ENCODE peak calls at places on chromosome X, in six cellular contexts. N is fibroblast of the aortic adventitia, Z is HFF-Myc, R is GM10248, S is cardiac muscle cell, K is thoracic aorta. H is an unnamed sample.
A peak's percentile ranks its signal among the peaks of the same experiment; 100 is the strongest.

GRCh38 chrX:27884654-27885053 is 76.9 kb downstream of the MAGEB10 start:
- DNase-seq in S (no peak), K (no peak), N (no peak), R (no peak), Z (no peak), H (no peak)

GRCh38 chrX:115183980-115184379 is 5.2 kb upstream of the RBMXL3 start:
- DNase-seq in K (no peak), Z (no peak), S (no peak), R (no peak), N (no peak), H (no peak)

GRCh38 chrX:97367149-97367548 is 483.4 kb downstream of the RPA4 start:
- DNase-seq in R (no peak), N (peak; percentile 72), S (no peak), Z (no peak), K (no peak), H (no peak)

GRCh38 chrX:109270580-109271484 is 211.1 kb downstream of the GUCY2F start:
- DNase-seq in S (no peak), K (no peak), Z (no peak), N (peak; percentile 12), R (peak; percentile 37), H (peak; percentile 22)

GRCh38 chrX:25034889-25035288 is 19.1 kb upstream of the ARX start:
- DNase-seq in N (no peak), Z (no peak), R (no peak), K (no peak), S (no peak), H (no peak)

GRCh38 chrX:139750390-139750789 is 42.4 kb upstream of the MCF2 start:
- DNase-seq in Z (no peak), R (no peak), K (no peak), S (no peak), N (no peak), H (no peak)

GRCh38 chrX:106917830-106918500 is 2.2 kb upstream of the CLDN2 start:
- DNase-seq in K (no peak), R (no peak), N (peak; percentile 81), S (no peak), Z (peak; percentile 55), H (no peak)

GRCh38 chrX:103941201-103941975 is 21.0 kb upstream of the TMSB15B start:
- DNase-seq in N (peak; percentile 68), K (no peak), R (no peak), Z (no peak), S (peak; percentile 45), H (no peak)

GRCh38 chrX:45954026-45954425 is 591.2 kb downstream of the ZNF674 start:
- DNase-seq in K (no peak), R (no peak), N (no peak), S (no peak), Z (no peak), H (no peak)

GRCh38 chrX:69523314-69523713 is 19.2 kb downstream of the NALF2 start:
- DNase-seq in R (no peak), K (no peak), S (no peak), Z (no peak), N (no peak), H (no peak)

GRCh38 chrX:5958523-5958922 is 270.1 kb downstream of the NLGN4X start:
- DNase-seq in R (no peak), S (no peak), K (no peak), N (no peak), Z (no peak), H (no peak)

GRCh38 chrX:125765347-125765746 is 400.7 kb downstream of the DCAF12L2 start:
- DNase-seq in Z (no peak), K (no peak), N (no peak), S (no peak), R (no peak), H (peak; percentile 46)

GRCh38 chrX:136148391-136148790 is 1.1 kb downstream of the FHL1 start:
- DNase-seq in K (no peak), S (no peak), Z (no peak), N (no peak), R (no peak), H (no peak)

GRCh38 chrX:53265771-53266170 is 15.6 kb downstream of the IQSEC2 start:
- DNase-seq in Z (no peak), S (no peak), N (peak; percentile 80), K (no peak), R (no peak), H (no peak)

GRCh38 chrX:54540289-54540688 is 10.3 kb downstream of the GNL3L start:
- DNase-seq in N (peak; percentile 52), R (no peak), K (no peak), S (no peak), Z (no peak), H (no peak)

GRCh38 chrX:39752820-39753219 is 344.9 kb downstream of the BCOR start:
- DNase-seq in S (no peak), Z (no peak), R (no peak), N (peak; percentile 45), K (no peak), H (no peak)

GRCh38 chrX:148609766-148610698 is 109.6 kb downstream of the AFF2 start:
- DNase-seq in N (peak; percentile 2), R (no peak), K (no peak), S (peak; percentile 63), Z (no peak), H (no peak)

GRCh38 chrX:23816179-23816578 is 33.2 kb downstream of the SAT1 start:
- DNase-seq in N (no peak), K (no peak), Z (no peak), S (no peak), R (no peak), H (no peak)

GRCh38 chrX:8743126-8743732 is 11.3 kb upstream of the ANOS1 start:
- DNase-seq in R (peak; percentile 47), Z (no peak), K (no peak), S (peak; percentile 78), N (peak; percentile 9), H (no peak)

GRCh38 chrX:55006827-55007621 is 6.9 kb downstream of the APEX2 start:
- DNase-seq in Z (no peak), R (no peak), S (no peak), K (no peak), N (no peak), H (no peak)

GRCh38 chrX:38081926-38082708 is 75.8 kb downstream of the SYTL5 start:
- DNase-seq in S (no peak), K (no peak), Z (no peak), N (no peak), R (no peak), H (no peak)

GRCh38 chrX:143017272-143017671 is 8.5 kb upstream of the SPANXN4 start:
- DNase-seq in N (no peak), Z (no peak), S (no peak), R (no peak), K (no peak), H (no peak)
- TF ChIP-seq CTCF in N (no peak), Z (no peak), S (no peak), R (no peak), K (no peak), H (no peak)

GRCh38 chrX:317424-318067 is 1.1 kb downstream of the GTPBP6 start:
- DNase-seq in N (no peak), Z (no peak), R (peak; percentile 88), S (no peak), K (no peak), H (no peak)

GRCh38 chrX:319579-320125 is 1.1 kb upstream of the GTPBP6 start:
- DNase-seq in Z (no peak), R (no peak), S (no peak), N (no peak), K (no peak), H (no peak)

GRCh38 chrX:318739-319578 is at the start of gene GTPBP6:
- DNase-seq in K (peak; percentile 99), Z (peak; percentile 99), S (peak; percentile 99), N (peak; percentile 99), R (peak; percentile 95), H (peak; percentile 83)

GRCh38 chrX:316351-317325 is 2.0 kb downstream of the GTPBP6 start:
- DNase-seq in K (no peak), S (no peak), R (no peak), Z (no peak), N (no peak), H (no peak)

GRCh38 chrX:318068-318738 is 393 bp downstream of the GTPBP6 start:
- DNase-seq in R (peak; percentile 93), N (peak; percentile 98), Z (peak; percentile 92), K (peak; percentile 100), S (peak; percentile 100), H (peak; percentile 93)
- TF ChIP-seq CTCF in R (no peak), N (no peak), Z (no peak), K (no peak), S (no peak), H (no peak)

DNA sequence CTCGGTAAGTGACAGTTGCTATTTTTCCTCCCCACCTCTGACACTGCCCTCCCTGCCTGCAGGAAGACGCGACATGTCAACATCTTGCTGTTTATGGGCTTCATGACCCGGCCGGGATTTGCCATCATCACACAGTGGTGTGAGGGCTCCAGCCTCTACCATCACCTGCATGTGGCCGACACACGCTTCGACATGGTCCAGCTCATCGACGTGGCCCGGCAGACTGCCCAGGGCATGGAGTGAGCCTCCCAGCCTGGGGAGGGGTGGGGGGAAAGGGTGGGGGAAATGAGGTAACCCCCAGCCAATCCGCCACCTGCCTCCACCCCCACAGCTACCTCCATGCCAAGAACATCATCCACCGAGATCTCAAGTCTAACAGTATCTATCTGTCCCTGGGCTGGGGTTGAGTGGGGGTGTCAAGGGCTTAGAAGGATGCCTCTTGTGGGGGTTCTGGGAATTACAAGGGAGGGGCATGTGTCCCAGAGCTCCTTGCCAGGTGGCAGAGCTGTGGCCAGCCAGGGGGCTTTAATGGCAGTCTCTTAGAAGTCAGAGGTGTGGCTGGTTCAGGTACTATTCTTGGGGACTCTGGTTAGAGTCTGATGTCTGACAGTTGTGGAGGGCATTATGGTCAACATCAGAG is 7.8 kb downstream of the ARAF start:
- DNase-seq in Z (no peak), N (no peak), S (peak; percentile 17), K (no peak), R (no peak), H (no peak)
- TF ChIP-seq CTCF in Z (no peak), N (peak; percentile 39), S (peak; percentile 34), K (peak; percentile 30), R (no peak), H (peak; percentile 43)

GRCh38 chrX:110418857-110419249 is 60.2 kb downstream of the RTL9 start:
- DNase-seq in K (no peak), S (no peak), Z (peak; percentile 64), N (no peak), R (no peak), H (no peak)

GRCh38 chrX:110417128-110417527 is 58.5 kb downstream of the RTL9 start:
- DNase-seq in K (no peak), N (no peak), R (no peak), Z (no peak), S (no peak), H (no peak)

GRCh38 chrX:110420771-110421498 is 62.3 kb downstream of the RTL9 start:
- DNase-seq in K (no peak), R (no peak), N (no peak), Z (no peak), S (no peak), H (no peak)

GRCh38 chrX:110415440-110416167 is 57.0 kb downstream of the RTL9 start:
- DNase-seq in R (no peak), S (no peak), Z (no peak), N (peak; percentile 78), K (no peak), H (no peak)

DNA sequence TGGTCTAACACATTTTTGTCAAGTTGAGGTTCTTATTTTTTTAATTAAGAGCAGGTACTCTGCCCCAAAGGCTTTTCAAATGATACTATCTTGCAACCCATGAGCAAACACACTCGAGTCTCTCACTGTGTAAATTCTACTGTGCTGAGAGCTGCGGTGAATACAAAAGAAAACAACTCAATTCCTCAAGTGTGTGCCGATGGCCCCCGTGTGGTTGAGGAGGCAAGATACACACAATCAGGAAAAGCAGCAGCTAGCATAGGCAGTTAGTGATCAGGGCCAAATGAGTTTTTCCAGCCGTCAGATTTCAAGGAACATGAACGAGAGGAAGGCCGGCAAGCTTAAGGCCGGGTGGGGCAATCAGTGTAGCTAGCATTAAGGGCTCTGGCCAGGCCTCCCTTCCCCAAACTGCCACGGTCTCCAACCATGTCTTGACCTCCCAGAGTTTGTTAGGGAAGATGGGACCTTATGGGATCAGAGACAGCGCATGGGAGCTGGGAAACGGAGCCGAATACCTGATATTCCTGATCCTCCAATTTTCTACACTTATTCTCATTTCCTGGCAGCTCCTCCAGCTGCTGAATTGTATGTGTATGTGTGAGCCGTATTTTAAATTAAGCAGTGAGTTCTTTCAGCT is 59.7 kb downstream of the RTL9 start:
- DNase-seq in N (peak; percentile 69), Z (no peak), S (peak; percentile 68), K (no peak), R (no peak), H (no peak)
- TF ChIP-seq CTCF in N (peak; percentile 61), Z (peak; percentile 50), S (peak; percentile 60), K (peak; percentile 33), R (no peak), H (peak; percentile 59)